ENCODE peak calls at places on chromosomes 16 and 17, in four cellular contexts. U, O, V and G are unnamed samples.
A peak's percentile ranks its signal among the peaks of the same experiment; 100 is the strongest.

GRCh38 chr16:75546293-75546692 is 9.8 kb downstream of the TMEM231 start:
- DNase-seq in O (no peak), U (no peak), V (no peak), G (no peak)

GRCh38 chr16:23855010-23855409 is 19.2 kb downstream of the PRKCB start:
- DNase-seq in V (no peak), O (peak; percentile 88), U (no peak), G (no peak)

GRCh38 chr17:4710693-4711634 is 532 bp downstream of the ARRB2 start:
- DNase-seq in V (peak; percentile 53), U (no peak), O (no peak), G (no peak)

GRCh38 chr17:18041776-18042175 is 2.6 kb downstream of the GID4 start:
- DNase-seq in V (no peak), O (peak; percentile 21), U (no peak), G (no peak)

GRCh38 chr16:58515871-58516767 is 802 bp downstream of the SETD6 start:
- DNase-seq in U (no peak), V (peak; percentile 75), O (peak; percentile 53), G (no peak)

GRCh38 chr16:54289242-54290051 is 2.9 kb upstream of the IRX3 start:
- DNase-seq in U (no peak), O (no peak), V (no peak), G (no peak)

GRCh38 chr17:49343273-49343672 is 18.8 kb downstream of the ZNF652 start:
- DNase-seq in V (peak; percentile 42), U (peak; percentile 14), O (no peak), G (no peak)

GRCh38 chr16:57844416-57845030 is 42.2 kb upstream of the KIFC3 start:
- DNase-seq in V (no peak), O (no peak), U (no peak), G (no peak)

GRCh38 chr17:64009571-64010402 is 10.6 kb downstream of the ICAM2 start:
- DNase-seq in O (no peak), V (no peak), U (peak; percentile 61), G (no peak)

GRCh38 chr16:81520560-81521135 is 76.0 kb downstream of the CMIP start:
- DNase-seq in U (no peak), O (no peak), V (no peak), G (no peak)

GRCh38 chr16:11425140-11425539 is 79.9 kb downstream of the RMI2 start:
- DNase-seq in V (no peak), O (no peak), U (no peak), G (no peak)

GRCh38 chr16:78715673-78716072 is 616.2 kb downstream of the WWOX start:
- DNase-seq in U (no peak), V (no peak), O (no peak), G (no peak)

GRCh38 chr16:89646270-89646669 is 11.2 kb downstream of the CHMP1A start:
- DNase-seq in V (no peak), O (no peak), U (no peak), G (no peak)

GRCh38 chr16:12497558-12497957 is 306.1 kb downstream of the CPPED1 start:
- DNase-seq in O (no peak), V (peak; percentile 5), U (no peak), G (no peak)

GRCh38 chr17:76246080-76247066 is 6.1 kb upstream of the RNF157 start:
- DNase-seq in V (peak; percentile 51), U (no peak), O (peak; percentile 94), G (no peak)

GRCh38 chr17:31869797-31870568 is 10.9 kb upstream of the COPRS start:
- DNase-seq in O (no peak), V (no peak), U (no peak), G (no peak)

GRCh38 chr17:78361227-78361683 is 1.4 kb upstream of the SOCS3 start:
- DNase-seq in U (no peak), O (no peak), V (no peak), G (no peak)

GRCh38 chr16:12639044-12639443 is 164.6 kb downstream of the CPPED1 start:
- DNase-seq in V (no peak), O (no peak), U (no peak), G (no peak)

GRCh38 chr17:2085648-2085949 is 30.7 kb downstream of the HIC1 start:
- DNase-seq in V (no peak), U (peak; percentile 94), O (no peak), G (peak; percentile 77)

GRCh38 chr16:15752717-15753488 is 102.9 kb downstream of the NDE1 start:
- DNase-seq in O (no peak), V (no peak), U (no peak), G (no peak)

GRCh38 chr17:56125830-56126819 is 27.1 kb upstream of the ANKFN1 start:
- DNase-seq in U (peak; percentile 56), O (no peak), V (peak; percentile 10), G (no peak)

GRCh38 chr16:85651822-85652430 is 36.8 kb downstream of the GINS2 start:
- DNase-seq in O (no peak), U (no peak), V (no peak), G (peak; percentile 51)

GRCh38 chr16:49278944-49279725 is 2.5 kb downstream of the CBLN1 start:
- DNase-seq in O (no peak), U (no peak), V (no peak), G (no peak)

GRCh38 chr16:76265434-76266045 is 11.7 kb upstream of the CNTNAP4 start:
- DNase-seq in O (peak; percentile 8), V (peak; percentile 48), U (no peak), G (no peak)

GRCh38 chr16:16037970-16038369 is 88.6 kb downstream of the ABCC1 start:
- DNase-seq in V (no peak), O (no peak), U (no peak), G (no peak)

GRCh38 chr17:4407851-4408250 is 25.9 kb upstream of the SPNS3 start:
- DNase-seq in V (peak; percentile 41), U (no peak), O (no peak), G (no peak)

GRCh38 chr16:56594292-56594619 is 4.9 kb downstream of the MT3 start:
- DNase-seq in V (no peak), O (no peak), U (no peak), G (no peak)

GRCh38 chr16:56812884-56813283 is 52.1 kb upstream of the SLC12A3 start:
- DNase-seq in V (no peak), O (no peak), U (peak; percentile 77), G (no peak)

GRCh38 chr17:45908460-45908859 is 14.1 kb downstream of the MAPT start:
- DNase-seq in U (no peak), V (no peak), O (no peak), G (no peak)

GRCh38 chr17:28042721-28043291 is 329 bp downstream of the NLK start:
- DNase-seq in O (no peak), U (no peak), V (no peak), G (no peak)
- H3K4me3 ChIP-seq in O (no peak overlapping the region), U (peak overlapping the region; percentile 78), V (peak overlapping the region; percentile 87), G (no peak overlapping the region)

GRCh38 chr17:67362173-67362572 is 4.2 kb downstream of the PSMD12 start:
- DNase-seq in U (no peak), O (no peak), V (no peak), G (no peak)

GRCh38 chr17:67358612-67359011 is 7.8 kb downstream of the PSMD12 start:
- DNase-seq in V (no peak), O (no peak), U (no peak), G (no peak)

GRCh38 chr17:67364847-67365761 is 1.3 kb downstream of the PSMD12 start:
- DNase-seq in U (no peak), V (no peak), O (no peak), G (no peak)

GRCh38 chr17:67360880-67361279 is 5.5 kb downstream of the PSMD12 start:
- DNase-seq in V (no peak), O (no peak), U (no peak), G (no peak)

DNA sequence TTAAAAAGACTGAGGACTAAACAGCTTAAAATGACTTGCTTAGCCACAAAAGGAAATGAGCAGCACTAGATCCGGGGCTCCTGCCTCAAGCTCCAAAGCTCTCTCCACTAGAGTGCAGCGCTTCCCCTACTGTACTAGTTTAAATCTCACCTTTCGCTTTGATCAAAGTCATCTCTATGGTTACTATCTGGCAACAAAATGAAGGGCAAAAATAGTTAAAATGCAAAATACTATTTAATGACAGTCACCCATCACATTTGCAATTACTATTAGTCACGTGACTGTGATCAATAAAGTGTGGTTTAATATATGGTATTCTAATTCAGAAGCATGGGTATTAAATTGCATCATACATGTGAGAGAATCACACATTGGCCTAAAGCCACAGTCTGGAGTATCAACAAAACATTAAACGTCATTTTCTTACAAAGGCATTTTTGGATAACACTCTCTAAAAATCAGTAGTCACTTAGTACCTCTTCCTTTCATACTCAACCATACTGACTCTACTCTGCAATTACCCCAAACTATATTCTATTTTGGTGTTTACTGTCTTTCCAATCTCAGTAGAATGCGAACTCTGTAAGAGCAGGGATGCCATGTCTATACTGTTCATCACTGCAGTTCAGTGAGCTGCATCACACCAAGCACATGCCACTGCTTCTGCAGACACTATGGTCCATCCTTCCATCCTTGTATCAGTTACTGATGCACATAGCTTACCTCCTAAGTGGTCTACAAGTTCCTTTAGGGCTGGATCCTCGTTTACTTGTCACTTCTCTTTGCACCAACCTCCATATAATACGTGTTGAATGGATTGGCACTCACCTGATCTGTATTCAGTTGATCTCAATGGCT is 6.2 kb downstream of the PSMD12 start:
- DNase-seq in U (peak; percentile 29), O (no peak), V (peak; percentile 62), G (no peak)
- H3K27ac ChIP-seq in U (no peak overlapping the region), O (no peak overlapping the region), V (peak overlapping the region; percentile 19), G (no peak overlapping the region)

DNA sequence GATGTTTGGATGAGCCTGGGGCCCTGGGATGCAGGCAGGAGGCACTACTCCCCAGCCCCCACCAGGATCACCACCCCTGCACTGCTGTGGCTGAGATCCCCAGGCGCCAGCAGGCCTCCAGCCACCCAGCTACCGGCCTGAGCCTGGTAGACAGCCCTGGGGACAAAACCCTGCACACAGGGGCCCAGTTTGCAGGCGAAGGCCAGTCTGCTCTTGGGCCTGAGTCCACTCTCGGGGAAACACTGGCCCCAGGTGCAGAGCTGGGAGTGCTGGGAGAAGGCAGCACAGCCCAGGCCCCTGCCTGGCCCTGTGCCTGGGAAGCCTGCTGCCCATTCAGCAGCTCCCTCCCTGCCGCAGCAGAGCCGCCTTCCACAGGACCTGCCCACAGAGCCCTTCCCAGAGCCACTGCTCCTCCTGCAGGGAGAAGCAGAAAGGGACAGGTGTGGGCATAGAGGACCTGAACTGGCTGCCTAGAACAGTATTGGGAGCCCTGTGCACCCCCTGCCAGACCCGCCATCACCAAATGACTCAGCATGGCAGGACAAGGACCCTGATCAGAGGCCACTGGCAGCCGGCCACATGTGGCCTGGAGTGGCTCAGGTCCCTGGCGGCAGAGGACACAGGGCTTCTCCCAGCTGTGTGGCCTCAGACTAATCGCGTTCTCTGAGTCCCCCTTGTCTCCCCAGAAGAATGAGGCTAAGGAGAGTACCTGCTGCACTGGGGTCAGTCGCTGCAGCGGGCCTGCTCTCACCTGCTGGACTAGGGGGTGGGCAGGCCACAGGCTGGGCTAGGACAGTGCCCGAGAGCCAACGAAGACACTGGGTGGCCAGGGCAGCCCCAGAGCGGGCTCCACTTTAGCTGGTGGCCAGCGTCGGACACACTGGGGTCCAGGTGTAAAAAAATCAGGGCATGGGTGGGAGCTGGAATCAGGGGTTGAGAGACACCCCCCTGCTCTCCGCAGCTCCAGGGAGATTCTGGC is 10.7 kb downstream of the MSRB1 start:
- DNase-seq in V (no peak), U (no peak), O (no peak), G (no peak)
- TF ChIP-seq CTCF in V (no peak), U (no peak), O (no peak), G (no peak)

DNA sequence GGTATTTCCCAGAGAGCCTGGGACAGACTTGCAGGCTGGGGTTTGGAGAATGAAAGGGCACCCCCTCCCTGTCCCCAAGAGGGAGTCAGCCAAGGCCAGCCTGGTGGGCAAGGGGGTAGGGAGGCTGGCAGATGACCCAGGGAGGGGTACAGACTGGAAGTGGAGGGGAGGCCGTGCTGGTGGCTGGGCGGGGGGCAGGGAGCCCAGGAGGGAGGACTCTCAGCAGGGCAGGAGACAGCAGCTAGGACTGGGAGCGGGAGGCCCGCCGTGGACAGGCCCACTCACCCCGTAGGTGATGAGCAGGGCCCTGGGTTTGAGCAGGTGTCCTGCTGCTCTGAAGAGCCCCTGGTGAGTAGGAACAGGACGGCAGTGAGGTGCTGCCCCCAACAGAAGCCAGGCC is 1.1 kb downstream of the METTL26 start:
- DNase-seq in V (no peak), O (no peak), U (no peak), G (no peak)
- H3K4me3 ChIP-seq in V (peak overlapping the region; percentile 87), O (peak overlapping the region; percentile 72), U (peak overlapping the region; percentile 61), G (no peak overlapping the region)

GRCh38 chr17:80918731-80919130 is 72.9 kb upstream of the CHMP6 start:
- DNase-seq in U (no peak), O (no peak), V (no peak), G (no peak)
- H3K27ac ChIP-seq in U (no peak overlapping the region), O (no peak overlapping the region), V (no peak overlapping the region), G (peak overlapping the region; percentile 78)